ENCODE peak calls at places on chromosome 22, in five cellular contexts. One of them, this sample, is unnamed.

GRCh38 chr22:28917747-28918543 is 34.6 kb downstream of the ZNRF3 start:
- DNase-seq in EL: no peak
- DNase-seq in neural progenitor cell: peak; percentile 79
- DNase-seq in CD4-positive, CD25-positive, alpha-beta regulatory T cell: no peak
- DNase-seq in activated T-cell treated with anti-CD3 and anti-CD28 coated beads for 1 hour: no peak
- DNase-seq in this sample: no peak

GRCh38 chr22:41963453-41964105 is 5.7 kb upstream of the SEPTIN3 start:
- DNase-seq in EL: no peak
- DNase-seq in neural progenitor cell: peak; percentile 65
- DNase-seq in CD4-positive, CD25-positive, alpha-beta regulatory T cell: no peak
- DNase-seq in activated T-cell treated with anti-CD3 and anti-CD28 coated beads for 1 hour: no peak
- DNase-seq in this sample: no peak

GRCh38 chr22:50305658-50306566 is 1.5 kb downstream of the PLXNB2 start:
- DNase-seq in EL: peak; percentile 98
- DNase-seq in neural progenitor cell: peak; percentile 52
- DNase-seq in CD4-positive, CD25-positive, alpha-beta regulatory T cell: no peak
- DNase-seq in activated T-cell treated with anti-CD3 and anti-CD28 coated beads for 1 hour: no peak
- DNase-seq in this sample: peak; percentile 86

GRCh38 chr22:37196539-37197450 is 8.7 kb upstream of the C1QTNF6 start:
- DNase-seq in EL: peak; percentile 92
- DNase-seq in neural progenitor cell: peak; percentile 25
- DNase-seq in CD4-positive, CD25-positive, alpha-beta regulatory T cell: no peak
- DNase-seq in activated T-cell treated with anti-CD3 and anti-CD28 coated beads for 1 hour: no peak
- DNase-seq in this sample: peak; percentile 60

GRCh38 chr22:21694795-21695431 is 29.1 kb downstream of the PPIL2 start:
- DNase-seq in EL: no peak
- DNase-seq in neural progenitor cell: no peak
- DNase-seq in CD4-positive, CD25-positive, alpha-beta regulatory T cell: no peak
- DNase-seq in activated T-cell treated with anti-CD3 and anti-CD28 coated beads for 1 hour: no peak
- DNase-seq in this sample: no peak

GRCh38 chr22:50490531-50491308 is 4.1 kb downstream of the MIOX start:
- DNase-seq in EL: no peak
- DNase-seq in neural progenitor cell: no peak
- DNase-seq in CD4-positive, CD25-positive, alpha-beta regulatory T cell: no peak
- DNase-seq in activated T-cell treated with anti-CD3 and anti-CD28 coated beads for 1 hour: no peak
- DNase-seq in this sample: no peak

GRCh38 chr22:18110194-18110943 is at the start of gene TUBA8:
- DNase-seq in EL: peak; percentile 56
- DNase-seq in neural progenitor cell: peak; percentile 72
- DNase-seq in CD4-positive, CD25-positive, alpha-beta regulatory T cell: no peak
- DNase-seq in activated T-cell treated with anti-CD3 and anti-CD28 coated beads for 1 hour: no peak
- DNase-seq in this sample: peak; percentile 11

GRCh38 chr22:19086944-19087343 is 35.3 kb downstream of the DGCR2 start:
- DNase-seq in EL: peak; percentile 58
- DNase-seq in neural progenitor cell: no peak
- DNase-seq in CD4-positive, CD25-positive, alpha-beta regulatory T cell: no peak
- DNase-seq in activated T-cell treated with anti-CD3 and anti-CD28 coated beads for 1 hour: no peak
- DNase-seq in this sample: peak; percentile 49

GRCh38 chr22:46770726-46771125 is 8.3 kb downstream of the TBC1D22A start:
- DNase-seq in EL: no peak
- DNase-seq in neural progenitor cell: no peak
- DNase-seq in CD4-positive, CD25-positive, alpha-beta regulatory T cell: no peak
- DNase-seq in activated T-cell treated with anti-CD3 and anti-CD28 coated beads for 1 hour: no peak
- DNase-seq in this sample: no peak

GRCh38 chr22:23376256-23376655 is 195.9 kb downstream of the BCR start:
- DNase-seq in EL: peak; percentile 31
- DNase-seq in neural progenitor cell: no peak
- DNase-seq in CD4-positive, CD25-positive, alpha-beta regulatory T cell: no peak
- DNase-seq in activated T-cell treated with anti-CD3 and anti-CD28 coated beads for 1 hour: no peak
- DNase-seq in this sample: peak; percentile 19

GRCh38 chr22:37079668-37080171 is 28.2 kb downstream of the KCTD17 start:
- DNase-seq in EL: peak; percentile 71
- DNase-seq in neural progenitor cell: no peak
- DNase-seq in CD4-positive, CD25-positive, alpha-beta regulatory T cell: peak; percentile 79
- DNase-seq in activated T-cell treated with anti-CD3 and anti-CD28 coated beads for 1 hour: peak; percentile 55
- DNase-seq in this sample: peak; percentile 16

GRCh38 chr22:47616396-47617020 is 854.1 kb downstream of the TBC1D22A start:
- DNase-seq in EL: no peak
- DNase-seq in neural progenitor cell: no peak
- DNase-seq in CD4-positive, CD25-positive, alpha-beta regulatory T cell: no peak
- DNase-seq in activated T-cell treated with anti-CD3 and anti-CD28 coated beads for 1 hour: no peak
- DNase-seq in this sample: no peak

GRCh38 chr22:25160120-25160996 is 39.3 kb upstream of the CRYBB3 start:
- DNase-seq in EL: no peak
- DNase-seq in neural progenitor cell: no peak
- DNase-seq in CD4-positive, CD25-positive, alpha-beta regulatory T cell: no peak
- DNase-seq in activated T-cell treated with anti-CD3 and anti-CD28 coated beads for 1 hour: no peak
- DNase-seq in this sample: no peak